ENCODE peak calls at places on chromosome 16, in four cellular contexts. Q is mesendoderm, C is IMR-90, S is neuronal stem cell. X is an unnamed sample.
A peak's percentile ranks its signal among the peaks of the same experiment; 100 is the strongest.

GRCh38 chr16:28292731-28293588 is 635 bp downstream of the SBK1 start:
- DNase-seq in S (peak; percentile 57), Q (peak; percentile 84), C (no peak), X (no peak)

GRCh38 chr16:67672306-67672705 is 5.7 kb downstream of the C16orf86 start:
- DNase-seq in S (no peak), Q (no peak), C (no peak), X (no peak)

GRCh38 chr16:53692146-53692545 is 11.5 kb downstream of the RPGRIP1L start:
- DNase-seq in Q (peak; percentile 55), C (no peak), S (no peak), X (peak; percentile 38)

GRCh38 chr16:80417706-80418105 is 123.1 kb upstream of the DYNLRB2 start:
- DNase-seq in C (no peak), S (no peak), Q (no peak), X (no peak)

GRCh38 chr16:81610144-81610842 is 165.7 kb downstream of the CMIP start:
- DNase-seq in Q (no peak), C (peak; percentile 84), S (no peak), X (peak; percentile 79)

GRCh38 chr16:79247386-79247785 is 353.2 kb downstream of the MAF start:
- DNase-seq in Q (no peak), S (peak; percentile 2), C (no peak), X (no peak)

GRCh38 chr16:54135361-54136275 is 151.0 kb downstream of the IRX3 start:
- DNase-seq in Q (peak; percentile 31), C (peak; percentile 68), S (no peak), X (peak; percentile 59)

GRCh38 chr16:65489531-65490023 is 367.7 kb upstream of the CDH11 start:
- DNase-seq in Q (peak; percentile 69), S (no peak), C (no peak), X (no peak)

GRCh38 chr16:55528974-55529373 is 20.1 kb downstream of the LPCAT2 start:
- DNase-seq in S (no peak), C (no peak), Q (no peak), X (no peak)

DNA sequence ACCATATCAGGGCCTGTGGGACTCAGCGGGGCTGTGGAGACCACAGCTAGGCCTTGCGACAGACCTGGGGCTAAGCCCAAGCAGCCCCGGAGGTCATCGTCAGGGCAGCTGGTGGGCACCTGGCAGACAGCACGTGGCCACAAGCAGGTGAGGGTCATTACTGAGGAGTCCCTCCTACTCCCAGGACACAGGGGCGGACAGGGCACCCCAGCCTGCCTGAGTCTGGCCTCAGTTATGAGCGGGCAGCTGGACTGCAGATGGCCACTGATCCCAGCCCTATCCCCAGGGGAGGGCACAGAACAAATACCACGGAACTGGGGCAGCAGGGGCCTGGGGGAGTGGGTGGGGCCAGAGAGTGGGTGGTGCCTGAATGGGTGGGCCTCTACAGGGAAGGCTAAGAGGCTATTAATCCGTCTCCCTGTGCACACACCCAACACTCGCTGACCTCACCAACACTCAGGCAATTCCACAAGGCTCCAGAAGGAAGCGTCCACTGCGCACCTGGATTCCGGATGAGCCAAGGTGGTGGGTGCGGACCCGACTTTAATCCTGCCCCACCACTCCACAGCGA is 8.5 kb downstream of the HS3ST6 start:
- DNase-seq in Q (no peak), C (no peak), S (no peak), X (no peak)
- H2BK15ac ChIP-seq in Q (no peak overlapping the region), C (no peak overlapping the region), S (peak overlapping the region; percentile 54), X (no peak overlapping the region)

DNA sequence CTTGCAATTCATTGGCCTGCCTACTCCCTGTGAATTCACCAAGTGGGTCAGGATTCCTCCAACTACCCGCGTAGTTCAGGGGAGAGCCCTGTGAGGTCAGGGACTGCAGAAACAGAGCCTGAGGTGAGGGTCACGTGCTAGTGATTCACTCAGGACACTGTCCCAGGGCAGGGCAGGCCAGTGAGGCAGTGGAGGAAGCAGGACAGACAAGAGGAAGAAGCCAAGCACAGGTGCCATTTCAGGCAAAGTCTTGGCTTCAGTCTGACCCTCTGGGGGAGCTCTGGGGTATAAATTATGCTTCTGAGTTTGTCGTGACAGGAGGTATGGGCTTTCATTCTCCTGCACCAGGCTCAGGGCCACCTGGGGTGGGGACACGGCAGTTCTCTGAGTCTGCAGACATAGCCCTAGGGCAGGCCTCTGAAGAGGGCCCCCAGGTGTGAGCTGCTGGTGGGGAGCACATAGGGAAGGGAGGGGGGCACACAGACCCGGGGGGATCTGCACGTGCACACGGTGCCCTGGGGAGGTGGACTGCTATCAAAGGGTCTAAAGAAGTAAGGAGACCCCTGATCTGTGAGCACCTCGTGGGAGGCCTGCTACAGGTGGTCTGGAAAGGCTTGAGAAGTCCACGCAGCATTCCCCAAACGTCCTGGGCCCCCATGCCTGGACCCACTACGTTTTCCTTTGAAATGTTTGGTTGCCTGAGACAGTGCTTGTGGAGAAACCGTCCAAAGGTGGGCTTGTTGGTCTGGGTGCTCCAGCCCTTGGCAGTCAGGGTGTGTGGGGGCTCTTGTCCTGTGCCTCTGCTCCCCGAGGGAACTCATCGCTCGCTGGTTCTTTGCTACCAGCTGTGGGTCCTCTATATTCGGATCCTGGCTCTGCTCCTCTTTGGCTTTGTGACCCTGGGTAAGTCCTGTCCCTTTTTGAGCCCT is 46.4 kb downstream of the NKD1 start:
- DNase-seq in Q (no peak), S (no peak), C (no peak), X (no peak)
- H2BK15ac ChIP-seq in Q (no peak overlapping the region), S (no peak overlapping the region), C (no peak overlapping the region), X (no peak overlapping the region)

DNA sequence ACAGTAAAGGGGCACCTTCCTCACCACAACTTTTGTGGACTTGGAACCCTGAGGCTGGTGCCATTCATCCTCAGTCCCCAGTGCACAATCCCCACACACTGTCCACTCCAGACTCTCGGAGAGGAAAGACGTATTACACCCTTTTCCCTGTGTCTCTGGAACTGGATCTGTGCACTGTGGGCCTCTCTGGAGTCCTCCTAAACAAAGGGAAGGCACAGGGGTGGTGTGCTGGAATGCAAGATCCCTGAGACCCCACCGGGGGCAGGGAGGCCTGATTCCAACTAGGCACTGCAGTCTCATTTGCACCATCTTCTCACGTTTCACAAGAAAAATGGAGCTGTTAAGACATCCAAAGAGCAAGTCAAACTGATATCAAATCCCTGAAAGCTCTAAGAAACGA is 89.8 kb downstream of the USP31 start:
- DNase-seq in Q (no peak), S (no peak), C (no peak), X (no peak)
- H2BK15ac ChIP-seq in Q (no peak overlapping the region), S (no peak overlapping the region), C (no peak overlapping the region), X (no peak overlapping the region)

GRCh38 chr16:84390131-84390785 is 21.9 kb downstream of the ATP2C2 start:
- DNase-seq in C (no peak), Q (peak; percentile 10), S (no peak), X (no peak)
- H2BK15ac ChIP-seq in C (no peak overlapping the region), Q (no peak overlapping the region), S (no peak overlapping the region), X (no peak overlapping the region)

DNA sequence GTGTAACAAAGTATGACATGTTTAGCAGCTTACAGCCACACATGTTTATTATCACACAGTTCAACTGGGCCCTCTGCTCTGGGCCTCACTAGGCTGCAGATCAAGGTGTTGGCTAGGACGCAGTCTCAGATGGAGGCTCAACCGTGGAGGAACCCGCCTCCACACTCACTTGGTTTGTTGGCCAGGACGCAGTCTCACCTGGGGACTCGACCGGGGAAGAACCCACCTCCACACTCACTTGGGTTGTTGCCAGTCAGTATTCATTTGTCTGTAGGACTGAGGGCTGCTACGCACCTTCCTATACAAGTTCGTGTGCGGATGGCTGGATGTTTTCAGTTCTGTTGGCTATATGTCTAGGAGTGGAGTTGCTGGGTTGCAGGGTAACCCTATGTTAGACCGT is 240.7 kb upstream of the CIBAR2 start:
- DNase-seq in Q (no peak), C (no peak), S (no peak), X (no peak)
- H2BK15ac ChIP-seq in Q (no peak overlapping the region), C (no peak overlapping the region), S (no peak overlapping the region), X (peak overlapping the region; percentile 83)

GRCh38 chr16:30494028-30494427 is 21.5 kb downstream of the ITGAL start:
- DNase-seq in S (no peak), Q (no peak), C (no peak), X (no peak)
- H2BK15ac ChIP-seq in S (no peak overlapping the region), Q (no peak overlapping the region), C (no peak overlapping the region), X (no peak overlapping the region)

DNA sequence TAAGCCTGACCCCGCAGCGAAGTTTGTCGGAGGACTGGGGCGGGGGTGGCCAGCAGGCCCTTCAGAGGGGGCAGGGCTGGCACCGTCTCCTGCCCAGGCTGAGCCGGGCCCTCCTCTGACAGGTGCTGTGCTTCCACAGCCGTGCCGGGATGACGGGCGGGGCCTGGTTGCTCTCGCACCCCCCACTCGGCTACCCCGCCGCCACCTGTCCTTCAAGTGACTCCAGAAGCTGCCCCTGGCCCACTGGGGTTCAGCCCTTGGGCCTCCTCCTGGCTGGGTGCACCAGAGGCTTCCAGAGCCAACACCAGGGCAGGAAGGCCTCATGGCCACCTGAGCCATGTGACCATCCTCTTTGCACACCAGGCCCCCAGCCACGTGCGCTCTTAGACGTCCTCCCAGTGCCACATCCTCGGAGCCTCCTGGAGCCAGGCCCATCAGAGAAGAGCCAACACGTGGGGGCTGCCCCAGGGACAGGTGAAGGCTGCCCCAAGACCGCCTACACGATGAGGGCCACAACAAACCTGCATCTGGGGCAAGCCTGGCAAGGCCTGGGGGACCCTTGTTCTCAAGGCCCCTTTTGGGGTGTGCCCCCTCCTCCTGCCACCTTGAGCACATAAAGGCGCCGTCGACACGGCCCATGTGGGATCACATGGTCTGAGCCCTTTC is 7.2 kb downstream of the PDIA2 start:
- DNase-seq in Q (no peak), C (no peak), S (no peak), X (no peak)
- H2BK15ac ChIP-seq in Q (no peak overlapping the region), C (no peak overlapping the region), S (no peak overlapping the region), X (no peak overlapping the region)

DNA sequence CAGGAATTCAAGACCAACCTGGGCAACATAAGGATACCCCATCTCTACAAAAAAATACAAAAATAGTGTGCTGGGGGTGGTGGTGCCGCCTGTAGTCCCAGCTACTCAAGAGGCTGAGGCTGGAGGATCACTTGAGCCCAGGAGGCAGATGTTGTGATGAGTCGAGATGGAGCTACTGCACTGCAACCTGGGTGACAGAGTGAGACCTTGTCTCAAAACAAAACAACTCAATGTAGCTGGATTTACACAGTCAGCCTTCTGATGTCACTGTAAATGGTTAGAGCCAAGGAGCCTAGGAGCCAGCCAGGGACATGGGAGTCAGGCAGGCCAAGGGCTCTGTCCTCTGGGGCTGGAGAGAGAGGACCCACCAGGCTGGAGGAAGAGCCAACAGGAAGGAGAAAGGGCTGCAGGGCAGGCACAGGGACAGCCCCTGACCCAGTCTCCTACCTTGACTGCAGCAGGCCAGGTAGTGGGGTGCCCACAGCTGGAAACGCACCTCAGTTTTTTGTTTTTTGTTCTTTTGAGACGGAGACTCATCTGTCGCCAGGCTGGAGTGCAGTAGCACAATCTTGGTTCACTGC is 8.4 kb downstream of the CDIPT start:
- DNase-seq in S (no peak), Q (no peak), C (no peak), X (peak; percentile 26)
- H2BK15ac ChIP-seq in S (no peak overlapping the region), Q (no peak overlapping the region), C (no peak overlapping the region), X (no peak overlapping the region)

GRCh38 chr16:49750341-49751011 is 105.4 kb downstream of the ZNF423 start:
- DNase-seq in Q (no peak), C (no peak), S (no peak), X (peak; percentile 3)
- H2BK15ac ChIP-seq in Q (no peak overlapping the region), C (no peak overlapping the region), S (no peak overlapping the region), X (no peak overlapping the region)